ENCODE peak calls at places on chromosomes 1 and 21, in six cellular contexts. U is GM23338, N is A549, Q is HCT116, J is HepG2, P is K562. L is an unnamed sample. For H3K4me1, the result is how much of the 10 kb centered on the place peaks cover.

GRCh38 chr1:183293243-183293642 is 107.2 kb downstream of the LAMC2 start:
- DNase-seq in U (no peak), N (no peak), Q (no peak), J (no peak), P (no peak), L (no peak)

GRCh38 chr1:16298653-16299052 is 53.6 kb downstream of the FBXO42 start:
- DNase-seq in U (no peak), N (no peak), Q (no peak), J (no peak), P (no peak), L (no peak)

GRCh38 chr1:32448773-32449456 is 16.0 kb upstream of the ZBTB8B start:
- DNase-seq in U (peak), N (peak), Q (peak), J (peak), P (peak), L (no peak)

GRCh38 chr1:44806025-44806703 is 987 bp downstream of the DYNLT4 start:
- DNase-seq in U (no peak), N (no peak), Q (no peak), J (no peak), P (no peak), L (no peak)

GRCh38 chr1:145708063-145708462 is 895 bp upstream of the PDZK1 start:
- DNase-seq in U (no peak), N (no peak), Q (no peak), J (peak), P (no peak), L (no peak)

GRCh38 chr21:38527737-38528136 is 29.5 kb upstream of the ERG start:
- DNase-seq in U (no peak), N (no peak), Q (no peak), J (no peak), P (no peak), L (no peak)

GRCh38 chr1:4594286-4594991 is 60.0 kb upstream of the AJAP1 start:
- DNase-seq in U (no peak), N (no peak), Q (no peak), J (no peak), P (no peak), L (no peak)

GRCh38 chr1:58909162-58909560 is 125.3 kb upstream of the JUN start:
- DNase-seq in U (no peak), N (no peak), Q (no peak), J (no peak), P (no peak), L (no peak)

GRCh38 chr1:90579212-90579802 is 137.8 kb downstream of the BARHL2 start:
- DNase-seq in U (peak), N (peak), Q (peak), J (peak), P (peak), L (peak)

GRCh38 chr21:33480481-33481103 is 818 bp upstream of the TMEM50B start:
- DNase-seq in U (no peak), N (no peak), Q (no peak), J (no peak), P (no peak), L (no peak)

GRCh38 chr1:144101397-144102050 is 129.7 kb upstream of the FAM72C start:
- DNase-seq in U (no peak), N (no peak), Q (no peak), J (no peak), P (no peak), L (no peak)

GRCh38 chr1:62386351-62387121 is 50.3 kb upstream of the USP1 start:
- DNase-seq in U (no peak), N (no peak), Q (no peak), J (peak), P (no peak), L (no peak)

GRCh38 chr1:230099435-230099834 is 32.4 kb downstream of the GALNT2 start:
- DNase-seq in U (no peak), N (no peak), Q (no peak), J (no peak), P (no peak), L (no peak)

GRCh38 chr1:232011961-232012360 is 385.4 kb downstream of the DISC1 start:
- DNase-seq in U (no peak), N (no peak), Q (no peak), J (no peak), P (no peak), L (no peak)

GRCh38 chr1:17165823-17166222 is 39.1 kb upstream of the PADI1 start:
- DNase-seq in U (no peak), N (no peak), Q (no peak), J (no peak), P (no peak), L (no peak)

GRCh38 chr1:245225267-245225666 is 70.5 kb downstream of the KIF26B start:
- DNase-seq in U (no peak), N (no peak), Q (no peak), J (no peak), P (no peak), L (no peak)

GRCh38 chr1:155892801-155893200 is 18.3 kb downstream of the RIT1 start:
- DNase-seq in U (no peak), N (peak), Q (peak), J (no peak), P (no peak), L (peak)

GRCh38 chr1:210246447-210246846 is 13.9 kb downstream of the SERTAD4 start:
- DNase-seq in U (no peak), N (no peak), Q (no peak), J (no peak), P (no peak), L (no peak)

GRCh38 chr1:156709031-156709430 is 3.6 kb upstream of the CRABP2 start:
- DNase-seq in U (no peak), N (no peak), Q (no peak), J (no peak), P (no peak), L (no peak)

GRCh38 chr1:215219372-215219771 is 136.8 kb downstream of the KCNK2 start:
- DNase-seq in U (no peak), N (no peak), Q (no peak), J (no peak), P (no peak), L (no peak)

GRCh38 chr1:54273837-54274192 is 73.8 kb downstream of the MRPL37 start:
- DNase-seq in U (peak), N (no peak), Q (no peak), J (no peak), P (peak), L (no peak)

GRCh38 chr1:12063141-12064072 is at the start of gene TNFRSF8:
- DNase-seq in U (peak), N (no peak), Q (no peak), J (no peak), P (peak), L (no peak)

GRCh38 chr1:204514841-204515240 is 1.4 kb upstream of the MDM4 start:
- DNase-seq in U (no peak), N (no peak), Q (no peak), J (no peak), P (no peak), L (no peak)

GRCh38 chr1:19888112-19888511 is 5.9 kb downstream of the OTUD3 start:
- DNase-seq in U (no peak), N (no peak), Q (no peak), J (no peak), P (no peak), L (no peak)

GRCh38 chr1:82086739-82087138 is 286.0 kb downstream of the ADGRL2 start:
- DNase-seq in U (no peak), N (no peak), Q (no peak), J (no peak), P (no peak), L (no peak)

GRCh38 chr1:42429623-42430022 is 26.2 kb downstream of the ZMYND12 start:
- DNase-seq in U (no peak), N (no peak), Q (no peak), J (peak), P (no peak), L (no peak)

GRCh38 chr1:975896-976683 is 5.8 kb downstream of the PERM1 start:
- DNase-seq in U (peak), N (peak), Q (peak), J (peak), P (peak), L (no peak)

GRCh38 chr21:42836767-42837301 is 42.5 kb downstream of the WDR4 start:
- DNase-seq in U (no peak), N (no peak), Q (no peak), J (no peak), P (peak), L (no peak)

GRCh38 chr1:155038602-155039307 is 5.1 kb downstream of the DCST1 start:
- DNase-seq in U (no peak), N (no peak), Q (no peak), J (no peak), P (no peak), L (no peak)

GRCh38 chr1:163072658-163073057 is 3.5 kb downstream of the RGS4 start:
- DNase-seq in U (no peak), N (no peak), Q (no peak), J (no peak), P (no peak), L (no peak)

DNA sequence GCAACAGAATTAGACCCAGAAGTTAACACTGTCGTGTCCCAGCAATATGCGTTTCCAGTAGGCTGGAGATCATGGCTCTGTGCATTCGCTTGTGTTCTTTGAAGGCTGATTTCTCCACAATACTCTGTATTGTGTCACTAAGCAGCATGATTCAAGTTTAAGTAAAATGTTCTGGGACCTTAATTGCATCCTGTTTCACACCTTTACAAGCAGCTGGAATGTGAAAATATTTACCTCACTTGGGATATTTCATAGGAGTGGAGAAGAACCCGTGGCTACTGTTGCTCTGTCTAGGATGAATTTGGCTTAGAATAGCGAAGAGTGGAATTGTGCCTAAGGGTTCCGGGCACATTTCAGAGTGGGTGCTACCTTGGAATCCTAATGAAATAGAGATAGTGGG is 6.3 kb downstream of the PTGFRN start:
- DNase-seq in U (no peak), N (no peak), Q (no peak), J (no peak), P (no peak), L (no peak)
- H3K4me1 ChIP-seq in U (under half), N (under half), Q (under half), J (under half), P (under half), L (under half)

GRCh38 chr1:27201295-27201694 is 33.1 kb upstream of the WDTC1 start:
- DNase-seq in U (no peak), N (no peak), Q (no peak), J (no peak), P (no peak), L (no peak)

GRCh38 chr1:27205819-27206218 is 28.6 kb upstream of the WDTC1 start:
- DNase-seq in U (no peak), N (no peak), Q (no peak), J (no peak), P (no peak), L (no peak)

DNA sequence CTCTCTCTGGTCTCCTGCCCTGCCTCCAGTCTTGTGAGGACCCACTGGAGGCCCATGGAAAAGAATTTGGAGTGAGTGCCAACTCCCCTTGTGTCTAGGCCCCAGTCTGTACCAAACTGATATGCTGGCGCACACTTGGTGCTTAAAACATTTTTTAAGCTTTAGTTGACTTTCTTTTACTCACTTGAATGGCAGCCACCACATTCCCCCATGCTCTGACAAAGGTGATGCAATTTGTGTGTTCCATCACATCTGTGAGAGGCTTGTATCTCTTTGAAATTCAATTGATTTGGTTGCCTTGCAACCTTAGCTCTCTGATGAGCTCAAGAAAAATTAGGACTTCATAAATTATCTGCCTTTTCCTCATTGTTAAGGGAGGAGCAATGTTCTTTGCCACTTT is 30.5 kb upstream of the WDTC1 start:
- DNase-seq in U (no peak), N (no peak), Q (no peak), J (no peak), P (no peak), L (no peak)
- TF ChIP-seq REST in U (no peak), N (no peak), Q (no peak), J (no peak), P (no peak), L (no peak)

GRCh38 chr1:197776348-197777082 is 1.2 kb upstream of the DENND1B start:
- DNase-seq in U (no peak), N (no peak), Q (peak), J (no peak), P (no peak), L (peak)
- H3K4me1 ChIP-seq in U (under half), N (under half), Q (under half), J (under half), P (under half), L (under half)

DNA sequence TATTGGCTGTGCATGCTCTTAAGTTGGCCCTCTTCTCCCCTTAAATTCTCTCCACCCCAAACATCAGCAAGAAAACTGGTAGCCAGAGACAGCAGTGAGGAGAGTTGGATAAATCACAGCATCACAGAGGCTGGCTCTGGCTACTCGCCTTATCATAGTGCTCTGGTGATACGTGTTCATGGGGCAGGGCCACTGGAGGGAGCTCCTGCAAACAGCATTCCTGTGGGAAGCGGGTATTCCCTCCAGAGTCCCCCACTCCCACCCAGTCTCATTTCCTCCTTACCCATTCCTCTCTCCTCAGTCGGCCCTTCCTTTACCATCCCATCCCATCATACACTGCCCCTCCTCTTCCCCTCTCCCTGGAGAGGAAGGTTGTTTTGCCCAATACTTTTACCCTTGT is 7.1 kb downstream of the NHLH2 start:
- DNase-seq in U (peak), N (no peak), Q (no peak), J (no peak), P (no peak), L (no peak)
- TF ChIP-seq REST in U (no peak), N (no peak), Q (no peak), J (no peak), P (no peak), L (no peak)

GRCh38 chr1:43545321-43545685 is 14.6 kb downstream of the PTPRF start:
- DNase-seq in U (no peak), N (no peak), Q (no peak), J (no peak), P (no peak), L (no peak)
- H3K4me1 ChIP-seq in U (under half), N (half or more), Q (under half), J (half or more), P (under half), L (under half)

GRCh38 chr1:6496890-6497214 is 5.4 kb upstream of the PLEKHG5 start:
- DNase-seq in U (no peak), N (no peak), Q (no peak), J (no peak), P (no peak), L (no peak)

GRCh38 chr1:6497867-6498575 is 6.6 kb upstream of the PLEKHG5 start:
- DNase-seq in U (no peak), N (no peak), Q (no peak), J (no peak), P (no peak), L (no peak)

GRCh38 chr1:6496360-6496704 is 4.9 kb upstream of the PLEKHG5 start:
- DNase-seq in U (peak), N (no peak), Q (no peak), J (no peak), P (no peak), L (no peak)

GRCh38 chr1:6498576-6499111 is 7.2 kb upstream of the PLEKHG5 start:
- DNase-seq in U (no peak), N (no peak), Q (no peak), J (no peak), P (no peak), L (no peak)

DNA sequence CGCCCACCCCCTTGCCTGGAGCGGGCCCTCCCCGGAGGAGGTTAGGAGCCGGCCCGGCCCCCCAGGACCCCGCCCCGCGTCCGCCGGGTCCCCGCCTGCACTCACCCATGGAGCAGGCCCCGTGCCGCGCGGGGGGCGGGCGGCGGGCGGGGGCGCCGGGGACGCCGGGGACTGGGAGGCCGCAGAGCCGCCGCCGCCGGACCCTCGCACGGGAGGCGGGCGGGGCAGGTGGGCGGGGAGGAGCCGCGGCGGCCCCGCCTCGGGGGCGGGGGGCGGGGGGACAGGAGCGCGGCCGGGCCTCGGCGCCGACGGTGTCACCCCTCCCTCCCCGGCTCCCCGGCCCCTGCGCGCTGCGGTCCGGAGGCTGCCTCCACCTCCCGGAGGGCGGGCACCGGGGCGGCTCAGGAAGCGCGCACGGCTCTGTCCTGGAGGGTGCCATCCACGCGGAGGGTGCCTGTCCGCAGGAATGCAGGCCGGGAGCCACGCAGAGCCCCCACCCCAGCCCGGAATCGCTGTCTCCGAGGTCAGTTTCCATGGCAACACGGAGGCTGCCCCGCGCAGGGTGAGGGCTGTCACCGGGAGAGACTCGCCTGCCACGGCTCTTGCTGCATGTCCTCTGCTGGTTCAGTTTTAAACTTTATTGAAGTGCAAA is 5.9 kb upstream of the PLEKHG5 start:
- DNase-seq in U (peak), N (peak), Q (no peak), J (no peak), P (peak), L (no peak)
- TF ChIP-seq REST in U (no peak), N (no peak), Q (no peak), J (no peak), P (no peak), L (no peak)

GRCh38 chr1:111476761-111477309 is 3.1 kb downstream of the C1orf162 start:
- DNase-seq in U (no peak), N (no peak), Q (no peak), J (no peak), P (no peak), L (no peak)

GRCh38 chr1:111476214-111476613 is 2.4 kb downstream of the C1orf162 start:
- DNase-seq in U (no peak), N (no peak), Q (no peak), J (no peak), P (no peak), L (no peak)

GRCh38 chr1:111474106-111474505 is 322 bp downstream of the C1orf162 start:
- DNase-seq in U (no peak), N (no peak), Q (no peak), J (no peak), P (no peak), L (no peak)

GRCh38 chr1:111475706-111476105 is 1.9 kb downstream of the C1orf162 start:
- DNase-seq in U (no peak), N (no peak), Q (no peak), J (no peak), P (no peak), L (no peak)

GRCh38 chr1:111474521-111474920 is 737 bp downstream of the C1orf162 start:
- DNase-seq in U (no peak), N (no peak), Q (no peak), J (no peak), P (no peak), L (no peak)
- H3K4me1 ChIP-seq in U (under half), N (under half), Q (under half), J (under half), P (under half), L (under half)

L was measured in Panc1.